ENCODE peak calls at places on chromosomes 2 and 18, in four cellular contexts. One of them, this sample, is unnamed.

GRCh38 chr2:99867690-99868089 is 274.7 kb downstream of the AFF3 start:
- DNase-seq in neuronal stem cell: no peak
- DNase-seq in CD8-positive, alpha-beta T cell: no peak
- DNase-seq in Peyer's patch: no peak
- DNase-seq in this sample: no peak

GRCh38 chr2:28291811-28292455 is 100.7 kb upstream of the FOSL2 start:
- DNase-seq in neuronal stem cell: no peak
- DNase-seq in CD8-positive, alpha-beta T cell: no peak
- DNase-seq in Peyer's patch: no peak
- DNase-seq in this sample: no peak

GRCh38 chr18:8616026-8616401 is 6.8 kb downstream of the RAB12 start:
- DNase-seq in Peyer's patch: no peak
- DNase-seq in neuronal stem cell: no peak
- DNase-seq in CD8-positive, alpha-beta T cell: no peak
- DNase-seq in this sample: no peak

GRCh38 chr2:11824901-11825592 is 78.6 kb downstream of the LPIN1 start:
- DNase-seq in Peyer's patch: no peak
- DNase-seq in CD8-positive, alpha-beta T cell: no peak
- DNase-seq in neuronal stem cell: no peak
- DNase-seq in this sample: no peak

GRCh38 chr18:36127866-36128845 is 984 bp downstream of the SLC39A6 start:
- DNase-seq in Peyer's patch: peak; percentile 52
- DNase-seq in neuronal stem cell: peak; percentile 1
- DNase-seq in CD8-positive, alpha-beta T cell: no peak
- DNase-seq in this sample: peak; percentile 6

GRCh38 chr2:37302701-37303252 is 21.9 kb downstream of the PRKD3 start:
- DNase-seq in Peyer's patch: no peak
- DNase-seq in neuronal stem cell: no peak
- DNase-seq in CD8-positive, alpha-beta T cell: no peak
- DNase-seq in this sample: no peak

GRCh38 chr18:8601277-8602032 is 7.8 kb upstream of the RAB12 start:
- DNase-seq in Peyer's patch: no peak
- DNase-seq in CD8-positive, alpha-beta T cell: no peak
- DNase-seq in neuronal stem cell: no peak
- DNase-seq in this sample: no peak

GRCh38 chr2:26510344-26510973 is 32.5 kb upstream of the OTOF start:
- DNase-seq in CD8-positive, alpha-beta T cell: no peak
- DNase-seq in Peyer's patch: no peak
- DNase-seq in neuronal stem cell: no peak
- DNase-seq in this sample: no peak

GRCh38 chr2:29580223-29580622 is 341.2 kb downstream of the ALK start:
- DNase-seq in CD8-positive, alpha-beta T cell: no peak
- DNase-seq in neuronal stem cell: no peak
- DNase-seq in Peyer's patch: no peak
- DNase-seq in this sample: no peak

GRCh38 chr2:28368417-28368798 is 24.2 kb upstream of the FOSL2 start:
- DNase-seq in neuronal stem cell: no peak
- DNase-seq in Peyer's patch: no peak
- DNase-seq in CD8-positive, alpha-beta T cell: no peak
- DNase-seq in this sample: no peak

GRCh38 chr2:202141319-202141947 is 68.4 kb downstream of the KIAA2012 start:
- DNase-seq in Peyer's patch: no peak
- DNase-seq in CD8-positive, alpha-beta T cell: no peak
- DNase-seq in neuronal stem cell: no peak
- DNase-seq in this sample: no peak

GRCh38 chr18:60147326-60147725 is 225.2 kb downstream of the MC4R start:
- DNase-seq in CD8-positive, alpha-beta T cell: no peak
- DNase-seq in Peyer's patch: no peak
- DNase-seq in neuronal stem cell: no peak
- DNase-seq in this sample: no peak

GRCh38 chr2:10550206-10551001 is 102.3 kb upstream of the ODC1 start:
- DNase-seq in Peyer's patch: no peak
- DNase-seq in neuronal stem cell: no peak
- DNase-seq in CD8-positive, alpha-beta T cell: no peak
- DNase-seq in this sample: no peak

GRCh38 chr18:48641981-48642380 is 103.2 kb downstream of the CTIF start:
- DNase-seq in Peyer's patch: no peak
- DNase-seq in CD8-positive, alpha-beta T cell: no peak
- DNase-seq in neuronal stem cell: no peak
- DNase-seq in this sample: no peak

GRCh38 chr2:164935467-164935807 is 19.9 kb downstream of the SLC38A11 start:
- DNase-seq in Peyer's patch: no peak
- DNase-seq in CD8-positive, alpha-beta T cell: no peak
- DNase-seq in neuronal stem cell: no peak
- DNase-seq in this sample: no peak

GRCh38 chr2:16226381-16226780 is 286.0 kb downstream of the MYCN start:
- DNase-seq in CD8-positive, alpha-beta T cell: no peak
- DNase-seq in neuronal stem cell: no peak
- DNase-seq in Peyer's patch: no peak
- DNase-seq in this sample: no peak

GRCh38 chr2:25453199-25453903 is 111.6 kb upstream of the DNMT3A start:
- DNase-seq in Peyer's patch: no peak
- DNase-seq in CD8-positive, alpha-beta T cell: no peak
- DNase-seq in neuronal stem cell: no peak
- DNase-seq in this sample: peak; percentile 2

GRCh38 chr2:8642332-8643078 is 39.4 kb upstream of the ID2 start:
- DNase-seq in neuronal stem cell: peak; percentile 26
- DNase-seq in CD8-positive, alpha-beta T cell: no peak
- DNase-seq in Peyer's patch: no peak
- DNase-seq in this sample: no peak

GRCh38 chr18:32072321-32072720 is 19.4 kb upstream of the RNF138 start:
- DNase-seq in neuronal stem cell: no peak
- DNase-seq in CD8-positive, alpha-beta T cell: no peak
- DNase-seq in Peyer's patch: no peak
- DNase-seq in this sample: no peak

GRCh38 chr18:75915941-75916640 is 488.6 kb upstream of the SMIM21 start:
- DNase-seq in neuronal stem cell: peak; percentile 84
- DNase-seq in Peyer's patch: no peak
- DNase-seq in CD8-positive, alpha-beta T cell: no peak
- DNase-seq in this sample: peak; percentile 42

GRCh38 chr18:159037-159652 is 788 bp downstream of the USP14 start:
- DNase-seq in CD8-positive, alpha-beta T cell: no peak
- DNase-seq in neuronal stem cell: no peak
- DNase-seq in Peyer's patch: no peak
- DNase-seq in this sample: no peak

GRCh38 chr2:132478669-132479068 is 62.1 kb downstream of the GPR39 start:
- DNase-seq in Peyer's patch: no peak
- DNase-seq in neuronal stem cell: no peak
- DNase-seq in CD8-positive, alpha-beta T cell: no peak
- DNase-seq in this sample: no peak
- H3K4me3 ChIP-seq in Peyer's patch: no peak overlapping the region
- H3K4me3 ChIP-seq in neuronal stem cell: no peak overlapping the region
- H3K4me3 ChIP-seq in CD8-positive, alpha-beta T cell: no peak overlapping the region
- H3K4me3 ChIP-seq in this sample: no peak overlapping the region

DNA sequence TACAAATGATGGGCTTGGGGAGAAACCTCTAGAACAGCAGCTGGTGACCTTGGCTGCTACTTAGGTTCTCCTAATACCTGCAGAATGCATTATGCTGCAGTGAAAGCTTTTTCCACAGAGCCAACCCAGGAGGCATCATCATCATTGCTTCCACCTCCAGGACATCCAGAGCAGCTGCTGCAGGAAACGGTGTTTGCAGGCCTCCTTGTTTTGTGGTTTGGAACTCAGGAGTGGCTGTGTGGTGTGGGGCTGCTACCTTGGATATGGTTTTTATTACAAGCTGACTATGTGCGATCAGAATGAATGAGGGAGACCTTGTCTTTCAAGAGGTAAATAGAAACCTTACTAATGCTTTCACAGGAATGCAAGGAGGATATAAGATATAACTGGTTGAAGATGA is 82.9 kb upstream of the MCFD2 start:
- DNase-seq in neuronal stem cell: no peak
- DNase-seq in CD8-positive, alpha-beta T cell: no peak
- DNase-seq in Peyer's patch: no peak
- DNase-seq in this sample: no peak
- H3K36me3 ChIP-seq in neuronal stem cell: peaks cover 12% of the 10 kb centered on the region
- H3K36me3 ChIP-seq in CD8-positive, alpha-beta T cell: peaks cover 17% of the 10 kb centered on the region
- H3K36me3 ChIP-seq in Peyer's patch: peaks cover 52% of the 10 kb centered on the region
- H3K36me3 ChIP-seq in this sample: peaks cover 34% of the 10 kb centered on the region

GRCh38 chr2:74549685-74549971 is 4.1 kb downstream of the LOXL3 start:
- DNase-seq in CD8-positive, alpha-beta T cell: no peak
- DNase-seq in neuronal stem cell: no peak
- DNase-seq in Peyer's patch: no peak
- DNase-seq in this sample: peak; percentile 20

GRCh38 chr2:74552914-74553811 is 579 bp downstream of the LOXL3 start:
- DNase-seq in neuronal stem cell: peak; percentile 14
- DNase-seq in Peyer's patch: no peak
- DNase-seq in CD8-positive, alpha-beta T cell: no peak
- DNase-seq in this sample: peak; percentile 59

GRCh38 chr2:74550231-74550630 is 3.5 kb downstream of the LOXL3 start:
- DNase-seq in neuronal stem cell: no peak
- DNase-seq in Peyer's patch: no peak
- DNase-seq in CD8-positive, alpha-beta T cell: no peak
- DNase-seq in this sample: no peak

GRCh38 chr2:74551942-74552913 is 1.5 kb downstream of the LOXL3 start:
- DNase-seq in neuronal stem cell: no peak
- DNase-seq in Peyer's patch: no peak
- DNase-seq in CD8-positive, alpha-beta T cell: no peak
- DNase-seq in this sample: no peak

GRCh38 chr2:74551530-74551929 is 2.2 kb downstream of the LOXL3 start:
- DNase-seq in Peyer's patch: no peak
- DNase-seq in neuronal stem cell: no peak
- DNase-seq in CD8-positive, alpha-beta T cell: no peak
- DNase-seq in this sample: no peak
- H3K27me3 ChIP-seq in Peyer's patch: no peaks in the 10 kb centered on the region
- H3K27me3 ChIP-seq in neuronal stem cell: no peaks in the 10 kb centered on the region
- H3K27me3 ChIP-seq in CD8-positive, alpha-beta T cell: peaks cover 9% of the 10 kb centered on the region
- H3K27me3 ChIP-seq in this sample: no peaks in the 10 kb centered on the region

GRCh38 chr2:235170536-235171510 is 219.0 kb downstream of the SH3BP4 start:
- DNase-seq in CD8-positive, alpha-beta T cell: no peak
- DNase-seq in Peyer's patch: no peak
- DNase-seq in neuronal stem cell: peak; percentile 12
- DNase-seq in this sample: peak; percentile 84
- H3K4me3 ChIP-seq in CD8-positive, alpha-beta T cell: no peak overlapping the region
- H3K4me3 ChIP-seq in Peyer's patch: no peak overlapping the region
- H3K4me3 ChIP-seq in neuronal stem cell: no peak overlapping the region
- H3K4me3 ChIP-seq in this sample: no peak overlapping the region

GRCh38 chr18:63363951-63364350 is 3.1 kb downstream of the KDSR start:
- DNase-seq in Peyer's patch: no peak
- DNase-seq in CD8-positive, alpha-beta T cell: peak; percentile 11
- DNase-seq in neuronal stem cell: no peak
- DNase-seq in this sample: no peak
- H3K36me3 ChIP-seq in Peyer's patch: peaks cover 35% of the 10 kb centered on the region
- H3K36me3 ChIP-seq in CD8-positive, alpha-beta T cell: peaks cover 5% of the 10 kb centered on the region
- H3K36me3 ChIP-seq in neuronal stem cell: peaks cover 11% of the 10 kb centered on the region
- H3K36me3 ChIP-seq in this sample: peaks cover 38% of the 10 kb centered on the region

GRCh38 chr2:110708455-110708854 is 23.9 kb upstream of the ACOXL start:
- DNase-seq in Peyer's patch: no peak
- DNase-seq in neuronal stem cell: no peak
- DNase-seq in CD8-positive, alpha-beta T cell: no peak
- DNase-seq in this sample: no peak
- H3K27me3 ChIP-seq in Peyer's patch: no peaks in the 10 kb centered on the region
- H3K27me3 ChIP-seq in neuronal stem cell: peaks cover 28% of the 10 kb centered on the region
- H3K27me3 ChIP-seq in CD8-positive, alpha-beta T cell: no peaks in the 10 kb centered on the region
- H3K27me3 ChIP-seq in this sample: peaks cover 53% of the 10 kb centered on the region

DNA sequence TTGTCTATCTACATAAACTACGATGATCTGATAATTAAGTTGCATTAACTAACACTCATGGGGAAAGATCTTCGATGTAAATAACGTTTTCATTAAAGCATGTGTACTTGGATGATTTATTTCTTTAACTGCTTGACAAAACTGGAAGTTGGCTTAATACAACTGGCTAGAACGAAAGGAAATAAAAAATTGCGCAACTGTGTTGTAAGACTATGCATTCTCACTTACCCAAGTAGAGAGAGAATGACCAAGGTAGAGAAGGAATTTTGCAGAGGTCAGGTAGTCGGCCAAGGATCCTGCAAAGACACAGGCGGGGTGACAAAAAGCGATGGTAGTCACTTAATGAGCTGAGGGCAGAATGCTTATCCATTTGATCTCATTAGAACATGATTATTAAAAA is 1.0 kb downstream of the SLC40A1 start:
- DNase-seq in CD8-positive, alpha-beta T cell: no peak
- DNase-seq in Peyer's patch: no peak
- DNase-seq in neuronal stem cell: no peak
- DNase-seq in this sample: no peak
- H3K4me3 ChIP-seq in CD8-positive, alpha-beta T cell: peak overlapping the region; percentile 63
- H3K4me3 ChIP-seq in Peyer's patch: peak overlapping the region; percentile 71
- H3K4me3 ChIP-seq in neuronal stem cell: no peak overlapping the region
- H3K4me3 ChIP-seq in this sample: no peak overlapping the region

GRCh38 chr2:2871480-2872308 is 505.9 kb downstream of the EIPR1 start:
- DNase-seq in CD8-positive, alpha-beta T cell: no peak
- DNase-seq in Peyer's patch: no peak
- DNase-seq in neuronal stem cell: no peak
- DNase-seq in this sample: no peak
- H3K36me3 ChIP-seq in CD8-positive, alpha-beta T cell: no peaks in the 10 kb centered on the region
- H3K36me3 ChIP-seq in Peyer's patch: no peaks in the 10 kb centered on the region
- H3K36me3 ChIP-seq in neuronal stem cell: no peaks in the 10 kb centered on the region
- H3K36me3 ChIP-seq in this sample: no peaks in the 10 kb centered on the region

GRCh38 chr2:96531872-96532505 is 4.6 kb upstream of the ARID5A start:
- DNase-seq in Peyer's patch: peak; percentile 96
- DNase-seq in CD8-positive, alpha-beta T cell: peak; percentile 74
- DNase-seq in neuronal stem cell: peak; percentile 30
- DNase-seq in this sample: peak; percentile 88

GRCh38 chr2:96532641-96533291 is 3.8 kb upstream of the ARID5A start:
- DNase-seq in CD8-positive, alpha-beta T cell: no peak
- DNase-seq in neuronal stem cell: no peak
- DNase-seq in Peyer's patch: peak; percentile 44
- DNase-seq in this sample: no peak

GRCh38 chr2:96530144-96530430 is 6.5 kb upstream of the ARID5A start:
- DNase-seq in neuronal stem cell: no peak
- DNase-seq in CD8-positive, alpha-beta T cell: no peak
- DNase-seq in Peyer's patch: peak; percentile 41
- DNase-seq in this sample: no peak

GRCh38 chr2:96530474-96531357 is 5.8 kb upstream of the ARID5A start:
- DNase-seq in neuronal stem cell: no peak
- DNase-seq in CD8-positive, alpha-beta T cell: no peak
- DNase-seq in Peyer's patch: peak; percentile 43
- DNase-seq in this sample: no peak

GRCh38 chr2:96531366-96531765 is 5.2 kb upstream of the ARID5A start:
- DNase-seq in CD8-positive, alpha-beta T cell: no peak
- DNase-seq in Peyer's patch: no peak
- DNase-seq in neuronal stem cell: no peak
- DNase-seq in this sample: no peak
- H3K27me3 ChIP-seq in CD8-positive, alpha-beta T cell: no peaks in the 10 kb centered on the region
- H3K27me3 ChIP-seq in Peyer's patch: no peaks in the 10 kb centered on the region
- H3K27me3 ChIP-seq in neuronal stem cell: peaks cover 65% of the 10 kb centered on the region
- H3K27me3 ChIP-seq in this sample: no peaks in the 10 kb centered on the region

DNA sequence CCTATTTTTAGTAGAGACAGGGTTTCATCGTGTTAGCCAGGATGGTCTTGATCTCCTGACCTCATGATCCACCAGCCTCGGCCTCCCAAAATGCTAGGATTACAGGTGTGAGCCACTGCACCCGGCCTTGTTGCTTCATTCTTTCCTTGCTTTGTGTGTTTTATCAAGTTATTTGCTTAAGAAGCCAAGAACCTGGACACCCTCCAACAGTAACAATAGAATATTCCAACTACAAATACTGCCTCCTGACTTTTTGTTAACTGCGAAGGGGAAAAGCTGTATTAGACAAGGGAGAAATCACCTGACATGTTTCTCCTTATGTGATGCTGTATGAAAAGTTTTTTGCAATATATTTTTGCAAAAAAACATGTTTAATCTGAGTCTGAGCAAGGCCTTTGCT is 297.2 kb downstream of the NCKAP5 start:
- DNase-seq in neuronal stem cell: no peak
- DNase-seq in Peyer's patch: no peak
- DNase-seq in CD8-positive, alpha-beta T cell: no peak
- DNase-seq in this sample: no peak
- H3K4me3 ChIP-seq in neuronal stem cell: no peak overlapping the region
- H3K4me3 ChIP-seq in Peyer's patch: no peak overlapping the region
- H3K4me3 ChIP-seq in CD8-positive, alpha-beta T cell: no peak overlapping the region
- H3K4me3 ChIP-seq in this sample: no peak overlapping the region

This sample was measured in MG63.